ENCODE peak calls at places on chromosome 1, in five cellular contexts. X is tibial nerve, F is EL, D is glutamatergic neuron, E is stomach. A is an unnamed sample.

GRCh38 chr1:208997726-208998312 is 585.7 kb upstream of the CAMK1G start:
- DNase-seq in X (no peak), F (peak), D (no peak), E (no peak), A (no peak)

GRCh38 chr1:162235261-162235780 is 141.3 kb downstream of the SPATA46 start:
- DNase-seq in X (no peak), F (peak), D (no peak), E (no peak), A (no peak)

GRCh38 chr1:42680921-42681683 is 1.1 kb upstream of the YBX1 start:
- DNase-seq in X (no peak), F (peak), D (no peak), E (no peak), A (no peak)

GRCh38 chr1:195763146-195763906 is 844.9 kb downstream of the KCNT2 start:
- DNase-seq in X (no peak), F (no peak), D (no peak), E (no peak), A (no peak)

GRCh38 chr1:3912809-3913685 is 13.0 kb upstream of the C1orf174 start:
- DNase-seq in X (no peak), F (no peak), D (no peak), E (no peak), A (no peak)

GRCh38 chr1:59220356-59220755 is 76.5 kb upstream of the FGGY start:
- DNase-seq in X (no peak), F (no peak), D (no peak), E (no peak), A (no peak)

GRCh38 chr1:108816049-108816882 is 40.6 kb downstream of the AKNAD1 start:
- DNase-seq in X (peak), F (peak), D (peak), E (peak), A (peak)

GRCh38 chr1:43431676-43432075 is 22.1 kb downstream of the HYI start:
- DNase-seq in X (no peak), F (no peak), D (peak), E (no peak), A (no peak)

GRCh38 chr1:166119678-166120077 is 47.1 kb downstream of the FAM78B start:
- DNase-seq in X (no peak), F (no peak), D (no peak), E (no peak), A (no peak)

GRCh38 chr1:107976431-107977215 is 11.6 kb upstream of the VAV3 start:
- DNase-seq in X (no peak), F (no peak), D (no peak), E (no peak), A (no peak)